ENCODE peak calls at places on chromosomes 5 and 9, in nine cellular contexts. D is dorsolateral prefrontal cortex; V is hepatocyte; T is cardiac fibroblast; P is fibroblast of mammary gland; X is H54; G is iPS-NIHi11; M is activated effector memory CD4-positive, alpha-beta T cell treated with anti-CD3 and anti-CD28 coated beads, Interleukin-2, amount 50 U/mL, for 16 hours; A is fibroblast of pulmonary artery. I is an unnamed sample.

GRCh38 chr5:150155258-150156032 is at the start of gene PDGFRB:
- DNase-seq in A (peak), V (peak), M (no peak), P (peak), T (peak), X (peak), D (peak), G (peak), I (peak)

GRCh38 chr5:88643315-88643714 is 239.7 kb downstream of the MEF2C start:
- DNase-seq in X (no peak), G (no peak), T (no peak), P (no peak), V (no peak), M (no peak), D (no peak), A (no peak), I (no peak)

GRCh38 chr9:6827370-6827949 is 69.7 kb downstream of the KDM4C start:
- DNase-seq in T (peak), G (peak), X (peak), V (peak), P (peak), D (peak), M (no peak), A (peak), I (no peak)

GRCh38 chr5:179255527-179256228 is 89.6 kb downstream of the ADAMTS2 start:
- DNase-seq in P (no peak), T (no peak), X (no peak), A (no peak), M (peak), G (no peak), D (no peak), V (no peak), I (peak)

GRCh38 chr9:112921549-112921948 is 30.9 kb upstream of the SLC46A2 start:
- DNase-seq in D (no peak), G (peak), P (peak), A (peak), T (peak), V (peak), X (no peak), M (no peak), I (no peak)

GRCh38 chr5:27328480-27328879 is 290.1 kb upstream of the CDH9 start:
- DNase-seq in M (no peak), T (peak), G (no peak), P (peak), A (peak), X (peak), V (no peak), D (no peak), I (no peak)

GRCh38 chr5:140239939-140240700 is 62.8 kb downstream of the PFDN1 start:
- DNase-seq in M (peak), P (peak), G (peak), D (peak), X (no peak), V (peak), A (peak), T (peak), I (peak)

GRCh38 chr5:148740966-148741742 is 85.3 kb upstream of the ADRB2 start:
- DNase-seq in D (no peak), T (peak), X (peak), A (peak), M (no peak), G (peak), V (peak), P (peak), I (no peak)

GRCh38 chr9:35675732-35676392 is 2.1 kb downstream of the CA9 start:
- DNase-seq in G (peak), X (no peak), M (peak), A (no peak), V (peak), T (no peak), D (peak), P (no peak), I (no peak)

GRCh38 chr9:111597852-111598729 is 1.4 kb downstream of the PTGR1 start:
- DNase-seq in T (peak), P (peak), X (peak), D (peak), M (peak), G (peak), A (peak), V (peak), I (no peak)

GRCh38 chr9:136799079-136799853 is 3.1 kb downstream of the CCDC183 start:
- DNase-seq in P (no peak), M (no peak), V (peak), G (no peak), X (no peak), A (no peak), D (peak), T (no peak), I (no peak)

GRCh38 chr9:130857864-130858730 is 23.0 kb downstream of the ABL1 start:
- DNase-seq in M (no peak), A (peak), T (peak), V (no peak), G (no peak), D (peak), X (no peak), P (peak), I (no peak)

GRCh38 chr9:6188906-6189305 is 26.7 kb upstream of the IL33 start:
- DNase-seq in P (no peak), X (no peak), G (no peak), A (no peak), D (no peak), M (no peak), V (no peak), T (no peak), I (no peak)

GRCh38 chr5:156037151-156037909 is 289.6 kb upstream of the SGCD start:
- DNase-seq in P (no peak), X (no peak), T (no peak), A (no peak), M (no peak), D (no peak), G (no peak), V (no peak), I (no peak)

GRCh38 chr9:98374385-98375051 is 119.1 kb upstream of the TBC1D2 start:
- DNase-seq in A (peak), D (no peak), P (peak), M (no peak), T (peak), G (peak), V (peak), X (peak), I (no peak)